ENCODE peak calls at places on chromosome 11, in four cellular contexts. One of them, this sample, is unnamed.

GRCh38 chr11:132623496-132623895 is 908.8 kb downstream of the OPCML start:
- DNase-seq in T-helper 1 cell: no peak
- DNase-seq in colonic mucosa: no peak
- DNase-seq in iPS DF 19.7: no peak
- DNase-seq in this sample: no peak

GRCh38 chr11:2748061-2748813 is 48.4 kb upstream of the KCNQ1OT1 start:
- DNase-seq in T-helper 1 cell: no peak
- DNase-seq in iPS DF 19.7: no peak
- DNase-seq in colonic mucosa: no peak
- DNase-seq in this sample: no peak

GRCh38 chr11:60307507-60308195 is 19.4 kb upstream of the MS4A6E start:
- DNase-seq in T-helper 1 cell: no peak
- DNase-seq in iPS DF 19.7: no peak
- DNase-seq in colonic mucosa: no peak
- DNase-seq in this sample: no peak

GRCh38 chr11:17633987-17634775 is 85.2 kb upstream of the MYOD1 start:
- DNase-seq in colonic mucosa: no peak
- DNase-seq in T-helper 1 cell: no peak
- DNase-seq in iPS DF 19.7: no peak
- DNase-seq in this sample: no peak

GRCh38 chr11:112785104-112785503 is 176.1 kb upstream of the NCAM1 start:
- DNase-seq in T-helper 1 cell: no peak
- DNase-seq in colonic mucosa: no peak
- DNase-seq in iPS DF 19.7: no peak
- DNase-seq in this sample: no peak

GRCh38 chr11:115342142-115342541 is 162.1 kb downstream of the CADM1 start:
- DNase-seq in colonic mucosa: no peak
- DNase-seq in T-helper 1 cell: no peak
- DNase-seq in iPS DF 19.7: no peak
- DNase-seq in this sample: no peak

GRCh38 chr11:36361901-36362391 is 65.9 kb downstream of the PRR5L start:
- DNase-seq in T-helper 1 cell: no peak
- DNase-seq in colonic mucosa: no peak
- DNase-seq in iPS DF 19.7: no peak
- DNase-seq in this sample: no peak

GRCh38 chr11:48154162-48154561 is 62.4 kb upstream of the OR4B1 start:
- DNase-seq in iPS DF 19.7: no peak
- DNase-seq in colonic mucosa: no peak
- DNase-seq in T-helper 1 cell: no peak
- DNase-seq in this sample: no peak

GRCh38 chr11:103682318-103683184 is 353.9 kb upstream of the DDI1 start:
- DNase-seq in colonic mucosa: peak; percentile 60
- DNase-seq in iPS DF 19.7: peak; percentile 83
- DNase-seq in T-helper 1 cell: peak; percentile 19
- DNase-seq in this sample: peak; percentile 79

GRCh38 chr11:68370211-68371111 is 58.1 kb downstream of the LRP5 start:
- DNase-seq in T-helper 1 cell: no peak
- DNase-seq in iPS DF 19.7: no peak
- DNase-seq in colonic mucosa: no peak
- DNase-seq in this sample: no peak

GRCh38 chr11:95895815-95896214 is 28.1 kb downstream of the MTMR2 start:
- DNase-seq in T-helper 1 cell: no peak
- DNase-seq in iPS DF 19.7: no peak
- DNase-seq in colonic mucosa: no peak
- DNase-seq in this sample: no peak

GRCh38 chr11:102196816-102197215 is 86.6 kb downstream of the YAP1 start:
- DNase-seq in colonic mucosa: no peak
- DNase-seq in iPS DF 19.7: no peak
- DNase-seq in T-helper 1 cell: no peak
- DNase-seq in this sample: no peak

GRCh38 chr11:64226507-64227051 is 505 bp downstream of the NUDT22 start:
- DNase-seq in T-helper 1 cell: no peak
- DNase-seq in colonic mucosa: peak; percentile 79
- DNase-seq in iPS DF 19.7: no peak
- DNase-seq in this sample: no peak

GRCh38 chr11:91314521-91314920 is 910.1 kb upstream of the FAT3 start:
- DNase-seq in T-helper 1 cell: no peak
- DNase-seq in colonic mucosa: no peak
- DNase-seq in iPS DF 19.7: no peak
- DNase-seq in this sample: no peak

GRCh38 chr11:62910141-62910882 is 10.9 kb downstream of the CHRM1 start:
- DNase-seq in colonic mucosa: no peak
- DNase-seq in T-helper 1 cell: no peak
- DNase-seq in iPS DF 19.7: no peak
- DNase-seq in this sample: no peak

GRCh38 chr11:86116386-86116726 is 47.5 kb upstream of the PICALM start:
- DNase-seq in colonic mucosa: no peak
- DNase-seq in iPS DF 19.7: no peak
- DNase-seq in T-helper 1 cell: peak; percentile 11
- DNase-seq in this sample: no peak